ENCODE peak calls at places on chromosomes 3 and 15, in five cellular contexts. E is neural progenitor cell, W is fibroblast of lung, T is A549, K is SK-N-SH. R is an unnamed sample.

GRCh38 chr15:52445954-52446353 is 82.7 kb downstream of the MYO5A start:
- DNase-seq in E (no peak), K (no peak), W (no peak), T (no peak), R (no peak)

GRCh38 chr3:105793040-105793439 is 75.8 kb downstream of the CBLB start:
- DNase-seq in T (no peak), K (no peak), W (no peak), E (peak), R (no peak)

GRCh38 chr3:48011771-48012170 is 4.4 kb downstream of the MAP4 start:
- DNase-seq in E (no peak), T (no peak), W (no peak), K (no peak), R (no peak)

GRCh38 chr3:32847520-32847919 is 29.7 kb downstream of the TRIM71 start:
- DNase-seq in T (no peak), E (no peak), K (no peak), W (no peak), R (no peak)

GRCh38 chr3:61466357-61466756 is 95.0 kb upstream of the PTPRG start:
- DNase-seq in T (no peak), K (no peak), E (no peak), W (no peak), R (no peak)

GRCh38 chr3:197598404-197598980 is 42.7 kb upstream of the BDH1 start:
- DNase-seq in K (no peak), E (no peak), T (no peak), W (no peak), R (no peak)

GRCh38 chr15:83848315-83849050 is 194.6 kb downstream of the ADAMTSL3 start:
- DNase-seq in K (no peak), T (peak), E (no peak), W (peak), R (no peak)

GRCh38 chr3:30286007-30286669 is 320.3 kb upstream of the TGFBR2 start:
- DNase-seq in K (peak), W (peak), T (peak), E (peak), R (no peak)

GRCh38 chr15:59283717-59284336 is 77.2 kb downstream of the LDHAL6B start:
- DNase-seq in K (no peak), T (peak), E (no peak), W (no peak), R (no peak)

GRCh38 chr3:170418422-170419300 is at the start of gene CLDN11:
- DNase-seq in T (no peak), W (peak), E (peak), K (peak), R (no peak)

GRCh38 chr3:71398157-71398836 is 185.2 kb downstream of the FOXP1 start:
- DNase-seq in E (no peak), W (no peak), T (no peak), K (peak), R (peak)

GRCh38 chr3:105516972-105517371 is 150.3 kb downstream of the ALCAM start:
- DNase-seq in K (no peak), W (peak), T (peak), E (peak), R (peak)

GRCh38 chr3:133962879-133963278 is 66.8 kb downstream of the SLCO2A1 start:
- DNase-seq in K (no peak), E (no peak), T (no peak), W (peak), R (no peak)

GRCh38 chr3:15345051-15345607 is 12.7 kb upstream of the SH3BP5 start:
- DNase-seq in T (no peak), E (no peak), K (no peak), W (no peak), R (no peak)

GRCh38 chr3:72485649-72486048 is 362.6 kb downstream of the SHQ1 start:
- DNase-seq in T (no peak), E (no peak), W (no peak), K (no peak), R (no peak)

GRCh38 chr3:135192929-135193328 is 397.9 kb downstream of the EPHB1 start:
- DNase-seq in W (no peak), T (no peak), E (no peak), K (no peak), R (no peak)

GRCh38 chr15:66774001-66774814 is 72.2 kb downstream of the SMAD6 start:
- DNase-seq in W (peak), T (peak), K (peak), E (peak), R (peak)

GRCh38 chr15:99426431-99427105 is 139.2 kb upstream of the MEF2A start:
- DNase-seq in W (no peak), K (no peak), T (no peak), E (no peak), R (no peak)

GRCh38 chr15:63277893-63278505 is 594 bp downstream of the APH1B start:
- DNase-seq in E (peak), K (no peak), W (no peak), T (peak), R (no peak)

GRCh38 chr3:194382196-194382891 is 12.8 kb upstream of the LRRC15 start:
- DNase-seq in T (no peak), W (no peak), K (no peak), E (peak), R (no peak)

GRCh38 chr15:37093480-37094410 is 6.6 kb downstream of the MEIS2 start:
- DNase-seq in W (peak), T (no peak), E (no peak), K (no peak), R (no peak)

GRCh38 chr3:188978772-188979171 is 193.0 kb upstream of the TPRG1 start:
- DNase-seq in T (peak), E (no peak), W (peak), K (no peak), R (no peak)

GRCh38 chr3:173932624-173933023 is 535.1 kb downstream of the NLGN1 start:
- DNase-seq in E (no peak), K (no peak), W (peak), T (no peak), R (no peak)

GRCh38 chr3:49713336-49714105 is 6.0 kb downstream of the AMIGO3 start:
- DNase-seq in W (no peak), T (no peak), K (no peak), E (no peak), R (no peak)

GRCh38 chr3:124131158-124132115 is 139.5 kb upstream of the ROPN1 start:
- DNase-seq in W (no peak), K (no peak), E (no peak), T (no peak), R (no peak)

DNA sequence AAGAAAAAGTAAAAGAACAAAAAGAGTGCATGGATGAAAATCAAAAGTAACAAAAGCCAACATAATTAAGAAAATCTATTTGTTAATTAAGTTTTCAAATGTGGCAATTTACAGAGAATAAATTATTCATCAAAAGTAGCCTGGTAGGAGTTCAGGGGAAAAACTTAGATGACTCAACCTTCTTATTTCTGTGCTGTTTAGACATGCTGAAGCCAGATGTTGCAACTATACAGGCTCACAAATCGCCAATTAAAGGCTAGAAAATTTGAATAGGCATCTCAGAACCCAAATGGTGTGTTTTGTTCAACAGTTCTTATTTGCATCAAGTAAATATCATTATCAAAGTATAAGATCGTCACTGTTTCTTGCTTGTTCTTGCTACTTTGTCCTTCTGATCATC is 572.3 kb downstream of the MECOM start:
- DNase-seq in E (no peak), W (peak), T (no peak), K (no peak), R (no peak)
- H3K27ac ChIP-seq in E (no peak), W (no peak), T (no peak), K (no peak), R (no peak)

DNA sequence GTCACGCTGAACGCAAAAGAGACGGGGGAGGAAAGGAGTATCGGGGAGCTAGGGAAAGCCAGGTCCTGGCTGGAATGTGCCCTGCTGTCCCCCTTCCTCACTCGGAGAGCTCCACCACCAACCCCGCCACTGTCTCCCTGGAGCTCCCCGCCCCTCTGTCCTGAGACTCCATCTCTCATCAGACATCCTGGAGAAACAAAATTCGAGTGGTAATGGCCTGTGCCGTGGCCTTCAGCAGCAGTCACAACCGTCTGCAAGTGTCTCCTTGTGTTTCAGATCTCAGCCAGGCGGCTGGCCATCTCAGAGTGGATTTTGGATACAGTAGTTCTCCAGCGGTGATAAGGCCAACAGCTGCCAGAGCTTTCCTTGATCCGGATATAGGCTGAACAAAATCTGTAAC is 76.9 kb downstream of the OCA2 start:
- DNase-seq in E (no peak), W (no peak), T (no peak), K (peak), R (no peak)
- H3K4me2 ChIP-seq in E (no peak), W (no peak), T (peak), K (no peak), R (no peak)

GRCh38 chr15:82748315-82748714 is 38.6 kb upstream of the AP3B2 start:
- DNase-seq in T (no peak), K (no peak), E (no peak), W (no peak), R (no peak)

GRCh38 chr15:82749951-82750830 is 40.5 kb upstream of the AP3B2 start:
- DNase-seq in W (peak), K (peak), T (peak), E (peak), R (peak)

DNA sequence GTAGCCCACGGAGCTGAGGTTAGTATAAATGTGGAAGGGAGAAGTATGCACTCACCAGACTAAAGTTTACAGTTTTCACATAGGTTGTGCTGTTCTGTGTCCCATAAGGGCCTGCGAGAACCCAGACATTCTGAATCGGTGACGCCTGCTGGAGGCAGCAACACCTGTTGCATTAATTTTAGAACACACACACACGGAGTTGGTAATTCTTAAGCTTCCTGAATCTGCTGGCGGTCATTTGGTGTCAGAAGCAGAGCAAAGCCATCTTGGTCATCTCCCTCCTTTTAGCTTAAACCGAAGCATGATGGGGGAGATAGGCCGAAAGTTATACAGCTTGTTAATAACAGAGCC is 41.1 kb upstream of the AP3B2 start:
- DNase-seq in T (peak), E (no peak), K (peak), W (peak), R (peak)
- H3K27ac ChIP-seq in T (peak), E (no peak), K (peak), W (peak), R (peak)

GRCh38 chr15:73607405-73607804 is 25.8 kb downstream of the NPTN start:
- DNase-seq in W (no peak), E (no peak), K (no peak), T (no peak), R (no peak)
- H3K4me2 ChIP-seq in W (no peak), E (no peak), K (no peak), T (no peak), R (no peak)

GRCh38 chr15:80404057-80404718 is at the start of gene ARNT2:
- DNase-seq in W (no peak), T (peak), E (peak), K (peak), R (no peak)
- H3K27ac ChIP-seq in W (no peak), T (peak), E (peak), K (peak), R (no peak)

DNA sequence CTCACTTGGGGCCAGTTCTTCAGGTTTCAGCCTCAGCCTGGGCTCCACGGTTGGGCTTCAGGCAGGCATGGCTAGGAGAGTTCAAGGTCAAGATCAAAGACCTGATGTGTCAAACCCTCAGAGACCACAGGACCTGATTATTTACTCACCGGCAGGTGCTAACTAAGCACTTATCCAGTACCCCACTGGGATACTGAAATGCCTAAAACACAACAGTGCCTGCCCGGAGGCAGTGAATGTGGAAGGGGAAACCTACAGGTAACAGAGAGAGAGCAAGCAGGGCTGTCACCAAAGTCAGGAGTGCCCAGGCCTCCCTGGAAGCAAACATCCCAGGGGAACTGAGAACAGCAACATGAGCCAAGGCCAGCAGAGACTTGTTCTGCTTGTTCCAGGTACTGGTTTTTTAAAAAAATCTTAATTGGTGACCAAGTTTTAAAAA is 6.7 kb downstream of the IDH2 start:
- DNase-seq in T (no peak), E (no peak), W (no peak), K (no peak), R (no peak)
- H3K4me2 ChIP-seq in T (no peak), E (no peak), W (no peak), K (no peak), R (no peak)

DNA sequence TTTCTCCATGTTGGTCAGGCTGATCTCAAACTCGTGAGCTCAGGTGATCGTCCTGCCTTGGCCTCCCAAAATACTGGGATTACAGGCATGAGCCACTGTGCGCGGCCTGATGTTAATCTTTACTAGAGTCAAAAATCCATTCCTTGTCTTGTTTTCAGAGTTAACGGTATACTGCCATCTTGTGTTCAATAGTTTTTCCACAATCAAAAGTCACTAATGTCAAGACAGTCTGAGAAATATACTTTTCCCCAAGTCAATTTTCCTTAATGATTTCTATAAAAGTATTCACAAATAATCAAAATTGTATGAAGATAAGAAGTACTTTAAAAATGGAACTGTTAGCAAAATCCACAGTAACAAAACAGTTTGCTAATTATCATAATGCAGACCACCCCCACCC is 8.5 kb downstream of the CRBN start:
- DNase-seq in T (peak), W (peak), E (peak), K (peak), R (peak)
- H3K27ac ChIP-seq in T (no peak), W (no peak), E (no peak), K (no peak), R (no peak)

R was measured in Karpas-422.